ENCODE peak calls at places on chromosomes 12 and 14, in seven cellular contexts. N is epithelial cell of prostate, O is NCI-H1694 treated with DMSO at 0.1 percent for 48 hours, M is right lobe of liver, Q is hepatic stellate cell, T is epithelial cell of esophagus, L is NCI-H748 treated with DMSO at 0.1 percent for 48 hours. G is an unnamed sample.

GRCh38 chr12:53054112-53054878 is 4.4 kb downstream of the TNS2 start:
- DNase-seq in N (peak; percentile 75), O (peak; percentile 81), M (peak; percentile 98), Q (no peak), T (peak; percentile 97), L (peak; percentile 85), G (peak; percentile 92)

GRCh38 chr12:54294152-54294913 is 6.5 kb downstream of the NFE2 start:
- DNase-seq in N (no peak), O (no peak), M (peak; percentile 77), Q (peak; percentile 64), T (peak; percentile 54), L (peak; percentile 50), G (peak; percentile 44)

GRCh38 chr14:105855893-105856675 is 329.7 kb downstream of the TMEM121 start:
- DNase-seq in N (no peak), O (no peak), M (no peak), Q (no peak), T (no peak), L (no peak), G (no peak)

GRCh38 chr14:98136019-98136418 is 1136.0 kb downstream of the BCL11B start:
- DNase-seq in N (no peak), O (no peak), M (no peak), Q (no peak), T (no peak), L (no peak), G (no peak)

GRCh38 chr12:105476616-105477015 is 146.1 kb downstream of the C12orf75 start:
- DNase-seq in N (no peak), O (no peak), M (no peak), Q (no peak), T (no peak), L (no peak), G (no peak)

GRCh38 chr14:54148251-54148650 is 191.6 kb upstream of the BMP4 start:
- DNase-seq in N (no peak), O (no peak), M (no peak), Q (no peak), T (no peak), L (no peak), G (no peak)

GRCh38 chr12:5945071-5946008 is at the start of gene ANO2:
- DNase-seq in N (no peak), O (no peak), M (no peak), Q (no peak), T (peak; percentile 25), L (peak; percentile 8), G (no peak)

GRCh38 chr14:104723651-104724406 is at the start of gene ADSS1:
- DNase-seq in N (no peak), O (peak; percentile 34), M (peak; percentile 89), Q (peak; percentile 65), T (peak; percentile 49), L (peak; percentile 49), G (peak; percentile 67)

GRCh38 chr12:14327717-14328116 is 37.8 kb upstream of the ATF7IP start:
- DNase-seq in N (peak; percentile 36), O (no peak), M (no peak), Q (peak; percentile 23), T (peak; percentile 53), L (no peak), G (no peak)

GRCh38 chr14:26984318-26985177 is 386.7 kb upstream of the NOVA1 start:
- DNase-seq in N (no peak), O (peak; percentile 61), M (no peak), Q (no peak), T (peak; percentile 61), L (peak; percentile 54), G (no peak)

GRCh38 chr14:63438065-63438757 is 105.0 kb downstream of the PPP2R5E start:
- DNase-seq in N (peak; percentile 74), O (no peak), M (no peak), Q (peak; percentile 61), T (peak; percentile 94), L (no peak), G (no peak)